ENCODE peak calls at places on chromosomes 6 and 20, in five cellular contexts. W is CD4-positive, CD25-positive, alpha-beta regulatory T cell; Z is stimulated activated CD8-positive, alpha-beta memory T cell treated with anti-CD3 and anti-CD28 coated beads, Interleukin-12 subunit alpha, Interleukin-12 subunit beta, amount 100 ng/mL, for 1 hour; E is Caki2; L is activated T-helper 9 cell treated with anti-CD3 and anti-CD28 coated beads, Interleukin-2, amount 50 U/mL, for 16 hours. R is an unnamed sample.
A peak's percentile ranks its signal among the peaks of the same experiment; 100 is the strongest.

GRCh38 chr20:41248371-41249024 is 69.0 kb downstream of the ZHX3 start:
- DNase-seq in W (no peak), Z (no peak), E (peak; percentile 53), L (no peak), R (peak; percentile 71)

GRCh38 chr20:44461142-44461802 is 14.4 kb upstream of the TTPAL start:
- DNase-seq in W (no peak), Z (no peak), E (no peak), L (no peak), R (no peak)

GRCh38 chr6:28090902-28091586 is 10.7 kb downstream of the ZNF165 start:
- DNase-seq in W (no peak), Z (no peak), E (no peak), L (no peak), R (no peak)

GRCh38 chr6:163427498-163428254 is 13.2 kb downstream of the QKI start:
- DNase-seq in W (peak; percentile 37), Z (no peak), E (no peak), L (no peak), R (no peak)

GRCh38 chr20:39264506-39265172 is 302.5 kb downstream of the DHX35 start:
- DNase-seq in W (peak; percentile 2), Z (no peak), E (peak; percentile 83), L (no peak), R (peak; percentile 37)

GRCh38 chr6:39804666-39805065 is 12.5 kb downstream of the DAAM2 start:
- DNase-seq in W (no peak), Z (no peak), E (no peak), L (no peak), R (peak; percentile 44)

GRCh38 chr6:142414462-142414861 is 112.7 kb downstream of the ADGRG6 start:
- DNase-seq in W (no peak), Z (no peak), E (no peak), L (no peak), R (no peak)

GRCh38 chr6:114634016-114634415 is 291.2 kb upstream of the HS3ST5 start:
- DNase-seq in W (no peak), Z (no peak), E (no peak), L (no peak), R (no peak)

GRCh38 chr6:22036267-22036666 is 260.6 kb downstream of the PRL start:
- DNase-seq in W (no peak), Z (no peak), E (peak; percentile 97), L (no peak), R (peak; percentile 99)

GRCh38 chr6:37160922-37161778 is 8.8 kb upstream of the PIM1 start:
- DNase-seq in W (no peak), Z (no peak), E (no peak), L (no peak), R (no peak)

GRCh38 chr20:4661191-4661590 is 60.5 kb upstream of the PRND start:
- DNase-seq in W (peak; percentile 61), Z (no peak), E (no peak), L (peak; percentile 9), R (no peak)

GRCh38 chr20:38426006-38426405 is 9.1 kb downstream of the SNHG17 start:
- DNase-seq in W (no peak), Z (no peak), E (peak; percentile 56), L (no peak), R (peak; percentile 65)

GRCh38 chr6:110017946-110018345 is 39.8 kb downstream of the GPR6 start:
- DNase-seq in W (no peak), Z (no peak), E (no peak), L (no peak), R (no peak)

GRCh38 chr6:170236131-170236851 is 54.6 kb downstream of the DLL1 start:
- DNase-seq in W (no peak), Z (no peak), E (no peak), L (no peak), R (no peak)

GRCh38 chr6:158377866-158378265 is 65.6 kb downstream of the TULP4 start:
- DNase-seq in W (no peak), Z (no peak), E (no peak), L (no peak), R (no peak)

GRCh38 chr20:58682656-58683055 is 9.9 kb upstream of the NPEPL1 start:
- DNase-seq in W (no peak), Z (no peak), E (no peak), L (no peak), R (peak; percentile 18)

GRCh38 chr6:143673638-143674037 is 4.1 kb upstream of the PHACTR2 start:
- DNase-seq in W (no peak), Z (no peak), E (peak; percentile 23), L (no peak), R (peak; percentile 61)

GRCh38 chr6:39211183-39211582 is 18.1 kb downstream of the KCNK5 start:
- DNase-seq in W (no peak), Z (no peak), E (no peak), L (no peak), R (no peak)

GRCh38 chr6:132483779-132484679 is 28.9 kb downstream of the STX7 start:
- DNase-seq in W (peak; percentile 69), Z (peak; percentile 25), E (peak; percentile 45), L (no peak), R (peak; percentile 9)

GRCh38 chr6:106648651-106649308 is 19.4 kb downstream of the QRSL1 start:
- DNase-seq in W (no peak), Z (no peak), E (no peak), L (no peak), R (no peak)

GRCh38 chr6:42407379-42407778 is 44.3 kb downstream of the TRERF1 start:
- DNase-seq in W (no peak), Z (no peak), E (no peak), L (no peak), R (no peak)

GRCh38 chr20:23639490-23639958 is 1.8 kb upstream of the CST3 start:
- DNase-seq in W (no peak), Z (no peak), E (no peak), L (no peak), R (no peak)

GRCh38 chr6:138652824-138653223 is 120.7 kb upstream of the CCDC28A start:
- DNase-seq in W (no peak), Z (no peak), E (no peak), L (no peak), R (no peak)

GRCh38 chr6:106829451-106829850 is 145.1 kb downstream of the CD24 start:
- DNase-seq in W (no peak), Z (no peak), E (no peak), L (no peak), R (no peak)

GRCh38 chr6:134056046-134056445 is 3.6 kb upstream of the SLC2A12 start:
- DNase-seq in W (no peak), Z (no peak), E (no peak), L (no peak), R (no peak)

GRCh38 chr6:161417712-161418457 is 144.0 kb upstream of the AGPAT4 start:
- DNase-seq in W (no peak), Z (no peak), E (no peak), L (no peak), R (peak; percentile 65)

GRCh38 chr6:72620866-72621242 is 1.0 kb upstream of the KCNQ5 start:
- DNase-seq in W (peak; percentile 13), Z (no peak), E (no peak), L (no peak), R (no peak)

GRCh38 chr6:72321741-72322140 is 300.1 kb upstream of the KCNQ5 start:
- DNase-seq in W (no peak), Z (no peak), E (no peak), L (no peak), R (peak; percentile 16)

GRCh38 chr20:64114356-64114971 is 7.1 kb upstream of the NPBWR2 start:
- DNase-seq in W (no peak), Z (no peak), E (no peak), L (no peak), R (no peak)

GRCh38 chr20:46423882-46424482 is 17.6 kb upstream of the ELMO2 start:
- DNase-seq in W (no peak), Z (no peak), E (no peak), L (no peak), R (no peak)

GRCh38 chr20:51156041-51156795 is 133.3 kb upstream of the KCNG1 start:
- DNase-seq in W (no peak), Z (no peak), E (no peak), L (no peak), R (no peak)

GRCh38 chr6:134351615-134352474 is 33.9 kb upstream of the SGK1 start:
- DNase-seq in W (no peak), Z (no peak), E (no peak), L (no peak), R (no peak)

GRCh38 chr20:58718729-58719128 is 26.1 kb downstream of the NPEPL1 start:
- DNase-seq in W (no peak), Z (no peak), E (no peak), L (no peak), R (no peak)

GRCh38 chr6:105501246-105501645 is 98.4 kb upstream of the PREP start:
- DNase-seq in W (no peak), Z (no peak), E (no peak), L (no peak), R (no peak)

GRCh38 chr6:157763129-157763893 is 59.7 kb upstream of the SNX9 start:
- DNase-seq in W (no peak), Z (no peak), E (peak; percentile 91), L (no peak), R (peak; percentile 94)

GRCh38 chr6:157228421-157229218 is 94.7 kb downstream of the TMEM242 start:
- DNase-seq in W (no peak), Z (no peak), E (no peak), L (no peak), R (no peak)